ENCODE peak calls at places on chromosomes 6 and 20, in nine cellular contexts. G, S, Y, W, A, J, Z, U and X are unnamed samples. For H3K27me3, the result is how much of the 10 kb centered on the place peaks cover.

GRCh38 chr20:38863024-38863851 is 57.7 kb downstream of the PPP1R16B start:
- DNase-seq in Z (no peak), J (peak), G (no peak), Y (no peak), S (no peak), W (no peak), A (peak), U (no peak), X (no peak)

GRCh38 chr6:37131104-37131959 is 38.6 kb upstream of the PIM1 start:
- DNase-seq in W (no peak), U (peak), A (no peak), S (peak), G (peak), Y (no peak), J (no peak), Z (no peak), X (no peak)

GRCh38 chr6:4487538-4487937 is 288.7 kb upstream of the CDYL start:
- DNase-seq in A (no peak), S (no peak), U (peak), W (peak), J (no peak), Z (peak), G (no peak), Y (no peak), X (no peak)

GRCh38 chr6:499617-500016 is 108.1 kb downstream of the IRF4 start:
- DNase-seq in Y (no peak), J (no peak), G (no peak), U (no peak), Z (no peak), A (no peak), W (no peak), S (no peak), X (no peak)

GRCh38 chr6:152094992-152095592 is 287.6 kb downstream of the ESR1 start:
- DNase-seq in W (peak), A (no peak), S (peak), G (peak), Y (peak), Z (peak), J (no peak), U (peak), X (peak)

GRCh38 chr6:45946352-45946751 is 69.3 kb downstream of the CLIC5 start:
- DNase-seq in W (no peak), G (peak), Y (peak), U (no peak), A (no peak), J (no peak), Z (no peak), S (peak), X (no peak)

GRCh38 chr6:56899311-56899710 is 55.6 kb upstream of the BEND6 start:
- DNase-seq in Z (no peak), J (no peak), U (no peak), Y (peak), W (no peak), S (no peak), G (peak), A (no peak), X (no peak)

GRCh38 chr6:3873051-3873450 is 23.9 kb downstream of the FAM50B start:
- DNase-seq in Y (no peak), Z (no peak), U (no peak), W (no peak), S (no peak), J (no peak), G (no peak), A (no peak), X (no peak)

GRCh38 chr6:121187200-121187832 is 147.0 kb downstream of the TBC1D32 start:
- DNase-seq in Y (no peak), A (no peak), J (no peak), G (no peak), S (no peak), Z (no peak), W (no peak), U (no peak), X (no peak)

GRCh38 chr6:109454483-109455160 is 950 bp downstream of the MICAL1 start:
- DNase-seq in S (no peak), G (peak), A (peak), Y (peak), U (peak), Z (no peak), J (peak), W (no peak), X (peak)

GRCh38 chr20:59932616-59933295 is 681 bp downstream of the SYCP2 start:
- DNase-seq in Y (no peak), A (no peak), U (no peak), S (peak), G (no peak), Z (no peak), J (no peak), W (no peak), X (no peak)

GRCh38 chr6:119350202-119351004 is 842 bp upstream of the MAN1A1 start:
- DNase-seq in U (no peak), G (peak), Y (peak), S (no peak), J (peak), Z (no peak), W (peak), A (no peak), X (peak)

GRCh38 chr6:7204726-7205125 is 97.0 kb downstream of the RREB1 start:
- DNase-seq in Y (peak), G (peak), Z (no peak), U (no peak), J (no peak), W (no peak), A (no peak), S (no peak), X (no peak)

GRCh38 chr6:37565267-37566208 is 65.8 kb upstream of the CCDC167 start:
- DNase-seq in A (no peak), U (no peak), S (no peak), J (no peak), Z (no peak), G (peak), W (no peak), Y (no peak), X (no peak)

GRCh38 chr6:69421270-69421669 is 375.5 kb downstream of the LMBRD1 start:
- DNase-seq in A (no peak), W (no peak), J (no peak), Z (no peak), Y (no peak), U (no peak), G (no peak), S (no peak), X (no peak)

GRCh38 chr20:32742322-32743236 is 688 bp downstream of the COMMD7 start:
- DNase-seq in S (no peak), W (no peak), G (no peak), Z (no peak), Y (no peak), U (no peak), A (peak), J (peak), X (no peak)
- TF ChIP-seq CTCF in S (no peak), W (no peak), G (peak), Z (no peak), Y (no peak), U (no peak), A (no peak), J (no peak), X (no peak)

DNA sequence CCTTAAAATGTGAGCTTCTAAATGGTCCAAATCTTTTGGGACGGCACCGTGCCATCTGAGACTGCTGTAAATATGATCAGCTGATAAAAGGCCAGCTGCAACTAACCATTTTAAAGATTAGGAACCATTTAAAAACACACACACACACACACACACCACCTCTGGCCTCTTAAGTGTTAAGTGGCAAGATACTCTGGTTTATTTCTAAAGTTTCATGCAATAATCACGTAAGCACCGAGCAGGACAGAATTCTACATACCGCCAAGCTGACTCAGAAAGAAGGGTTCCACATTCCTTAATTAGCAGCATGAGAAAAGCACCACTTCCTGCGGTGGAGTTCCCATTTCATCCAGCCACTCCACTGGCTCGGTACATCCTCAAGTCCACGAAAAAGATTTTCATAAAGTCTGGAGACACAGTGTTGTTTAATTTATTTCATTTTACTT is 17.8 kb upstream of the ZNF217 start:
- DNase-seq in G (peak), Z (peak), W (peak), Y (peak), S (no peak), A (no peak), J (no peak), U (peak), X (peak)
- H3K27me3 ChIP-seq in G (under half), Z (under half), W (under half), Y (under half), S (under half), A (under half), J (under half), U (under half), X (under half)

GRCh38 chr6:158752613-158753012 is 66.6 kb downstream of the EZR start:
- DNase-seq in G (peak), Y (no peak), S (no peak), A (no peak), J (no peak), W (peak), U (peak), Z (no peak), X (no peak)
- TF ChIP-seq CTCF in G (peak), Y (no peak), S (no peak), A (no peak), J (no peak), W (peak), U (no peak), Z (peak), X (peak)

GRCh38 chr6:50718566-50718965 is 5.2 kb downstream of the TFAP2D start:
- DNase-seq in G (no peak), Y (no peak), U (no peak), A (no peak), J (no peak), W (no peak), S (no peak), Z (no peak), X (no peak)

GRCh38 chr6:50721978-50722377 is 8.7 kb downstream of the TFAP2D start:
- DNase-seq in Z (no peak), G (no peak), J (no peak), Y (no peak), W (no peak), A (no peak), U (no peak), S (no peak), X (no peak)

GRCh38 chr6:50718058-50718457 is 4.7 kb downstream of the TFAP2D start:
- DNase-seq in Z (no peak), Y (no peak), W (no peak), A (no peak), J (no peak), S (no peak), G (no peak), U (no peak), X (no peak)

GRCh38 chr6:50722829-50723562 is 9.7 kb downstream of the TFAP2D start:
- DNase-seq in W (no peak), U (no peak), S (no peak), J (no peak), Z (no peak), G (no peak), A (no peak), Y (no peak), X (no peak)

DNA sequence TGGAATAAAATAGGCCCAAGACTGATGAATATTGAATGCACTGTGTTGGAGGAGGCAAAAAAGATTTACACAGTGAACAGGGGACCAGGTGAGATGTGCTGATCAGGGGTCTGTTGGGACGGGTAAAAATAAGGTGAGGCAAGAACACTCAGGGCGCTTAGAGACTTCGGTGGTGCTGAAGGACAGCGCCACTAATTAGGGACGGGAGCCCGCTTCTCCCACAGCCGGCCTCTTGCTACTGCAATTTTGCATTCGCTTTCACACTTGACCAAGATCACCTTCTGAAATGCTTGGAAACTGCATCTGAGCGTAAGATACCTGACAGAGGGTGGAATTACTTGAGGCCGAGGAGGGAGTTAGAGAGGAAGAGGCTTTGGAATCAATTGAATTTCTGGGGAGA is 7.3 kb downstream of the TFAP2D start:
- DNase-seq in G (no peak), U (no peak), A (no peak), Z (no peak), W (peak), Y (no peak), J (no peak), S (no peak), X (peak)
- H3K27me3 ChIP-seq in G (under half), U (under half), A (half or more), Z (half or more), W (half or more), Y (under half), J (under half), S (half or more), X (under half)

GRCh38 chr6:30719791-30720737 is at the start of gene TUBB:
- DNase-seq in J (peak), Z (peak), S (peak), G (peak), Y (peak), A (peak), U (peak), W (peak), X (peak)

GRCh38 chr6:30714263-30714662 is 2.8 kb downstream of the MDC1 start:
- DNase-seq in A (no peak), U (no peak), Z (no peak), G (no peak), S (no peak), Y (no peak), J (no peak), W (no peak), X (no peak)

GRCh38 chr6:30716879-30717128 is 277 bp downstream of the MDC1 start:
- DNase-seq in Z (no peak), A (no peak), Y (no peak), J (no peak), W (no peak), G (no peak), U (no peak), S (no peak), X (no peak)

GRCh38 chr6:30719356-30719755 is 796 bp upstream of the TUBB start:
- DNase-seq in W (no peak), A (no peak), G (peak), Y (no peak), U (no peak), S (no peak), J (no peak), Z (no peak), X (no peak)

DNA sequence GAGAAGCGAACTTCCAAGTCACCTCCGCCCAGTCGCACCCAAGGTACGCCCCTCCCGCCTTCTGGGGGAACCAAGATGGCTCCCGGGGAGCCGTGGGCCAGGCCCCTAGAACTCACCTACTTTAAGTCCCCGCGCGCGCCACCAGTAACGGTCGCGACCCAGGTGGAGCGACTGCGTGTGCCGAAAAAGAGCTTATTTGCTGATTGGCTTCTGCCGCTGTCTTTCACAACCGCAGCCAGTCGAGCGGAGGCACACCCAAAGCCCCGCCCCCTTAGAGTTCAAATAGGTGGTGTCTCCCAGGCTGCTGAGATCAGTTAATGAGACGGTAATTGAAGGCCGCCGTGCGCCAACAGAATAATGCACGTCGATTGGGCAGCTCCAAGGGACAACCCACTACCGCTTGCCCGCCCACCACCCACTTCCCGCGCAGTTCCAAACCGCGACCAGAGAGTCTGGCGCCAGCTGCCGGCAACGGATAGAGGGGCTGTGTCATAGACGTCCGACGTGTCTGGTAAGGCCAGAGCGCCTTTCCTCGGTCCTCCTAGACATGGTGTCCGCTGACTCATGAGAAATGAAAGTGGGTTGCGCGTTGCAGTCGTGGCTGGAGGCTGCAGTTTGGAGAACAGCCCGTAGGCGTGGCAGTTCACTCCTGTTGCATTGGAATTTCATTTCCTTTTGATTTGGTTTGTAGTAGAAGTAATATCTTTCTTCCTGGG is at the start of gene MDC1:
- DNase-seq in Z (peak), Y (peak), A (peak), J (peak), U (peak), S (peak), G (peak), W (peak), X (peak)
- TF ChIP-seq CTCF in Z (peak), Y (peak), A (peak), J (peak), U (no peak), S (peak), G (peak), W (peak), X (peak)

DNA sequence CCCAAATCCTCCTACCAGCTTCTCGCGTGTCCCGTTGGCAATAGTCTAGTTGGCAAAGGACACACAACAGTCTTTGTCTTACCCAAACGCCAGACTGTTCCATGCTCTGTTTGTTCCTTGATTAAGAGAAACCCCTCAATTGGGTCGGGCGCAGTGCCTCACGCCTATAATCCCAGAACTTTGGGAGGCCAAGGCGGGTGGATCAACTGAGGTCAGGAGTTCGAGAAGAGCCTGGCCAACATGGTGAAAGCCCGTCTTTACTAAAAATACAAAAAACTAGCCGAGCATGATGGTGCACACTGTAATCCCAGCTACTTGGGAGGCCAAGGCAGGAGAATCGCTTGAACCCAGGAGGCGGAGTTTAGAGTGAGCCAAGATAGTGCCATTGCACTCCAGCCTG is 153.7 kb downstream of the GRM4 start:
- DNase-seq in S (no peak), U (peak), Y (no peak), A (no peak), W (no peak), Z (no peak), J (no peak), G (no peak), X (no peak)
- H3K27me3 ChIP-seq in S (under half), U (under half), Y (under half), A (under half), W (under half), Z (under half), J (under half), G (under half), X (under half)

DNA sequence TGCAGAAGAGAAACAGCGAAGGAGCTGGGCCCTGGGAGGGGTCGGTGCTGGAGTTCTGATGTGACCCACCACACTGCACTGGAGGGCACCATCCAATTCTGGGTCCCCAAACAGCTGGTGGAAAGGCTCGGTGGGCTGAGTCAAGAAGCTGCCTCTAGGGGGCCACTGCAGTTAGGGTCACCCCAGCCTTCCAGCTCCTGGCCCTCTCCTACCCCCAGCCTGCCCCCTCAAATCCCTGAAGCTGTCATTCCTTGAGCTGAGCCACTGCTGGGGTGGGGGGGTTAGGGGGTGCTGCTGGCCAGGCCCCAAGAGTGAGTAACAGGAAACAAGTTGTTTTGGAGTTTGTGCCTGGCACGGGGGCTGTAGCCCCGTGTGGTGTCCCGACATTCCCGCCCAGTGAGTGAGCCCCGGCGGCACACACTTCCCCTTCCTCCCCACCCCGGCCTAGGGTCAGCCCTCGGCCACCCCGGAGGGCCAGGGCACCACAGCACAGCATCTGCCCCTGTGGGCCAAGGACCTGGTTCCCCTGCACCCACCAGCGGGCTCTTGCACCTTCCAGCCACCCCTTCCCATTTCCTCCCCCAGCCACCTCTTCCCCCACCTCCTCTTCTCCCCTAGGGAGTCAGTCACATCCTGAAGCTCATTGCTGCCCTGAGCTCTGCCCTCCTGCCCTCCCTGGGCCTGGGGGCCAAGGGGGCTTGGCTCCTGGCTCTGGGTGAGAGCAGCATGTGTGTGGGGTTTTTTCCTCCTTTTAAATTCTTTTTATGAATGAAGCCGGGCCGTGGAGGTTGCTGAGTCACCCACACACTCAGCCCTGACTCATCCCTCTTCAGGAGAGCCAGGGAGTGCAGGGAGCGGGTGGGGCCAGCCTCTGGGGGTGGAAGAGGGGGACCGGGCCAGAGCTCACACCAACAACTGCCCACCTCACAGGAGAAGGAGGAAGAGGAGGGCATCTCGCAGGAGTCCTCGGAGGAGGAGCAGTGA is 4.6 kb downstream of the SMIM29 start:
- DNase-seq in S (peak), Y (peak), G (peak), Z (peak), A (no peak), W (peak), J (peak), U (peak), X (peak)
- TF ChIP-seq CTCF in S (peak), Y (peak), G (peak), Z (peak), A (no peak), W (peak), J (no peak), U (no peak), X (peak)